ENCODE peak calls at places on chromosomes 11 and 22, in seven cellular contexts. One of them, this sample, is unnamed.

GRCh38 chr11:112316971-112317370 is 56.3 kb upstream of the PLET1 start:
- DNase-seq in GM13977: no peak
- DNase-seq in WERI-Rb-1: no peak
- DNase-seq in transverse colon: no peak
- DNase-seq in GM20000: no peak
- DNase-seq in osteoblast: no peak
- DNase-seq in WTC11: no peak
- DNase-seq in this sample: no peak

GRCh38 chr11:128687321-128687720 is 6.6 kb upstream of the FLI1 start:
- DNase-seq in GM13977: peak
- DNase-seq in WERI-Rb-1: no peak
- DNase-seq in transverse colon: peak
- DNase-seq in GM20000: peak
- DNase-seq in osteoblast: peak
- DNase-seq in WTC11: peak
- DNase-seq in this sample: peak

GRCh38 chr22:30650508-30651116 is 15.0 kb downstream of the SLC35E4 start:
- DNase-seq in GM13977: no peak
- DNase-seq in WERI-Rb-1: no peak
- DNase-seq in transverse colon: no peak
- DNase-seq in GM20000: no peak
- DNase-seq in osteoblast: no peak
- DNase-seq in WTC11: no peak
- DNase-seq in this sample: no peak

GRCh38 chr22:37983860-37984791 is at the start of gene SOX10:
- DNase-seq in GM13977: no peak
- DNase-seq in WERI-Rb-1: peak
- DNase-seq in transverse colon: no peak
- DNase-seq in GM20000: no peak
- DNase-seq in osteoblast: peak
- DNase-seq in WTC11: peak
- DNase-seq in this sample: no peak

GRCh38 chr11:2775083-2775625 is 75.4 kb upstream of the KCNQ1OT1 start:
- DNase-seq in GM13977: no peak
- DNase-seq in WERI-Rb-1: peak
- DNase-seq in transverse colon: no peak
- DNase-seq in GM20000: no peak
- DNase-seq in osteoblast: peak
- DNase-seq in WTC11: peak
- DNase-seq in this sample: no peak

GRCh38 chr11:109914809-109915653 is 178.2 kb upstream of the ZC3H12C start:
- DNase-seq in GM13977: no peak
- DNase-seq in WERI-Rb-1: no peak
- DNase-seq in transverse colon: no peak
- DNase-seq in GM20000: no peak
- DNase-seq in osteoblast: peak
- DNase-seq in WTC11: no peak
- DNase-seq in this sample: no peak

GRCh38 chr22:39257522-39258475 is 13.0 kb upstream of the PDGFB start:
- DNase-seq in GM13977: no peak
- DNase-seq in WERI-Rb-1: no peak
- DNase-seq in transverse colon: no peak
- DNase-seq in GM20000: no peak
- DNase-seq in osteoblast: no peak
- DNase-seq in WTC11: no peak
- DNase-seq in this sample: no peak

GRCh38 chr11:62678770-62679696 is at the start of gene UBXN1:
- DNase-seq in GM13977: peak
- DNase-seq in WERI-Rb-1: peak
- DNase-seq in transverse colon: peak
- DNase-seq in GM20000: peak
- DNase-seq in osteoblast: peak
- DNase-seq in WTC11: peak
- DNase-seq in this sample: peak

GRCh38 chr11:69490516-69490915 is 9.1 kb downstream of the LINC01488 start:
- DNase-seq in GM13977: no peak
- DNase-seq in WERI-Rb-1: no peak
- DNase-seq in transverse colon: no peak
- DNase-seq in GM20000: no peak
- DNase-seq in osteoblast: peak
- DNase-seq in WTC11: no peak
- DNase-seq in this sample: no peak

GRCh38 chr22:42757475-42757874 is 36.8 kb upstream of the A4GALT start:
- DNase-seq in GM13977: peak
- DNase-seq in WERI-Rb-1: no peak
- DNase-seq in transverse colon: no peak
- DNase-seq in GM20000: peak
- DNase-seq in osteoblast: no peak
- DNase-seq in WTC11: peak
- DNase-seq in this sample: no peak

GRCh38 chr11:102733232-102733875 is 8.6 kb upstream of the MMP8 start:
- DNase-seq in GM13977: peak
- DNase-seq in WERI-Rb-1: peak
- DNase-seq in transverse colon: peak
- DNase-seq in GM20000: peak
- DNase-seq in osteoblast: peak
- DNase-seq in WTC11: peak
- DNase-seq in this sample: peak

GRCh38 chr22:35866646-35867045 is 149.0 kb downstream of the APOL5 start:
- DNase-seq in GM13977: no peak
- DNase-seq in WERI-Rb-1: no peak
- DNase-seq in transverse colon: no peak
- DNase-seq in GM20000: no peak
- DNase-seq in osteoblast: no peak
- DNase-seq in WTC11: no peak
- DNase-seq in this sample: no peak

GRCh38 chr22:24583221-24583971 is 9.5 kb downstream of the LRRC75B start:
- DNase-seq in GM13977: no peak
- DNase-seq in WERI-Rb-1: no peak
- DNase-seq in transverse colon: peak
- DNase-seq in GM20000: no peak
- DNase-seq in osteoblast: peak
- DNase-seq in WTC11: no peak
- DNase-seq in this sample: no peak

GRCh38 chr11:72039108-72039850 is 40.6 kb downstream of the IL18BP start:
- DNase-seq in GM13977: no peak
- DNase-seq in WERI-Rb-1: no peak
- DNase-seq in transverse colon: peak
- DNase-seq in GM20000: no peak
- DNase-seq in osteoblast: no peak
- DNase-seq in WTC11: no peak
- DNase-seq in this sample: no peak

GRCh38 chr11:113974741-113975470 is at the start of gene HTR3A:
- DNase-seq in GM13977: no peak
- DNase-seq in WERI-Rb-1: peak
- DNase-seq in transverse colon: peak
- DNase-seq in GM20000: no peak
- DNase-seq in osteoblast: no peak
- DNase-seq in WTC11: peak
- DNase-seq in this sample: no peak

GRCh38 chr22:27022741-27023373 is 365.5 kb downstream of the MIAT start:
- DNase-seq in GM13977: no peak
- DNase-seq in WERI-Rb-1: no peak
- DNase-seq in transverse colon: no peak
- DNase-seq in GM20000: no peak
- DNase-seq in osteoblast: no peak
- DNase-seq in WTC11: no peak
- DNase-seq in this sample: no peak

DNA sequence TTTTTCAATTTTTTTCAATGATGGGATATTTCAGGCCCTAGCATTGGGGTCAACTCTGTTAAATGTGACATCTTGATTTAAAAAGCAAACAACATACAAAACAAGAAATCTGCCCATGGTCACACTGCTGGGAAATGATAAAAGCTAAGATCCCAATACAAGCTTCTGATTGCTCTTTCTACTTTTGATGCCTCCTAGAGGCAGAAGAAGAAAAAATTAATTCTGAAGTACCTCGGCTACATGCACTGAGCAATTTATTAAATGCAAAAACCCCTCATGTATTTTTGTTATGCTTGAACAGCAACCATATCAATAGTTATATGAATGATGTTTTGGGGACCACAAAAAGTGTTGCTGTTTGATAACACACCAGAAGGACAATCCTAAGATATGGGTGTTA is 342.1 kb upstream of the NARS2 start:
- DNase-seq in GM13977: no peak
- DNase-seq in WERI-Rb-1: no peak
- DNase-seq in transverse colon: no peak
- DNase-seq in GM20000: no peak
- DNase-seq in osteoblast: no peak
- DNase-seq in WTC11: no peak
- DNase-seq in this sample: no peak
- TF ChIP-seq CTCF in GM13977: no peak
- TF ChIP-seq CTCF in WERI-Rb-1: peak
- TF ChIP-seq CTCF in transverse colon: no peak
- TF ChIP-seq CTCF in GM20000: no peak
- TF ChIP-seq CTCF in osteoblast: peak
- TF ChIP-seq CTCF in WTC11: no peak
- TF ChIP-seq CTCF in this sample: no peak

GRCh38 chr22:28798810-28799124 is 1.6 kb downstream of the XBP1 start:
- DNase-seq in GM13977: no peak
- DNase-seq in WERI-Rb-1: no peak
- DNase-seq in transverse colon: no peak
- DNase-seq in GM20000: no peak
- DNase-seq in osteoblast: no peak
- DNase-seq in WTC11: no peak
- DNase-seq in this sample: no peak

GRCh38 chr22:28799834-28800307 is 498 bp downstream of the XBP1 start:
- DNase-seq in GM13977: no peak
- DNase-seq in WERI-Rb-1: peak
- DNase-seq in transverse colon: peak
- DNase-seq in GM20000: peak
- DNase-seq in osteoblast: peak
- DNase-seq in WTC11: peak
- DNase-seq in this sample: peak

GRCh38 chr22:28799125-28799833 is 1.1 kb downstream of the XBP1 start:
- DNase-seq in GM13977: peak
- DNase-seq in WERI-Rb-1: no peak
- DNase-seq in transverse colon: peak
- DNase-seq in GM20000: peak
- DNase-seq in osteoblast: peak
- DNase-seq in WTC11: no peak
- DNase-seq in this sample: peak

GRCh38 chr22:28801845-28802594 is 1.7 kb upstream of the XBP1 start:
- DNase-seq in GM13977: peak
- DNase-seq in WERI-Rb-1: no peak
- DNase-seq in transverse colon: peak
- DNase-seq in GM20000: peak
- DNase-seq in osteoblast: peak
- DNase-seq in WTC11: no peak
- DNase-seq in this sample: no peak

DNA sequence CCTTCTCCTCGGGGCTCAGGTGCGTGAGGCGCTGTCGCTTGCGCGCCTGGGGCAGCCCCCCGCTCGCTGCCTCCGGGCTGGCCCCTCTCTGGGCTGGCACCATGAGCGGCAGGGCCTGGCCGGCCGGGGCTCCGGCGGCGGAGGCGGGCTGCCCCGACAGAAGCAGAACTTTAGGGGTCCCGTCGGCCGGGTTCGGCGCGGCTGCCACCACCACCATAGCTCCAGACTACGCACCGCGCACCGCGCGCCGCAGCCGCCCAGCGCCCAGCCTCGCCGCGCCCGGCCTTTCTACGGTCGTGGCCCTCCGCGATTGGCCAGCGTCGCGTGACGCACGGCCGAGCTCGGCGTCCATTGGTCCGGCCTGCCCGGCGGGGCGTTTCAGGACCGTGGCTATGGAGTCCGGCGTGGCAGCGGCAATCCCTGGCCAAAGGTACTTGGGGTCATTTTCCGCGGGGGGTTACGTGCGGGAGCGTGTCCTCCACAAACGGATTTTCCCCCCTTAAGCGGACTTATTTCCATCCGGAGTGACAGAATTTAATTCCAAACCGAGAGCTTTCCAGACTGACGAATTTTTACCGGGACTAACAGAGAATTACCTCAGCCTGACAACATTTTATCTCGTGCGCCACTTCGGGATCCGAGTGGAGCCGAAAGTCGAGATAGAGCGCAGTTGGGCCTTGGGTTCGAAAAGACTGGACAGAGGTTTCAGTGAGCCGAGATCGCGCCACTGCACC is at the start of gene XBP1:
- DNase-seq in GM13977: peak
- DNase-seq in WERI-Rb-1: peak
- DNase-seq in transverse colon: peak
- DNase-seq in GM20000: peak
- DNase-seq in osteoblast: peak
- DNase-seq in WTC11: peak
- DNase-seq in this sample: peak
- TF ChIP-seq CTCF in GM13977: no peak
- TF ChIP-seq CTCF in WERI-Rb-1: no peak
- TF ChIP-seq CTCF in transverse colon: no peak
- TF ChIP-seq CTCF in GM20000: no peak
- TF ChIP-seq CTCF in osteoblast: no peak
- TF ChIP-seq CTCF in WTC11: no peak
- TF ChIP-seq CTCF in this sample: no peak

GRCh38 chr11:67261942-67262681 is 4.2 kb upstream of the GRK2 start:
- DNase-seq in GM13977: no peak
- DNase-seq in WERI-Rb-1: no peak
- DNase-seq in transverse colon: peak
- DNase-seq in GM20000: no peak
- DNase-seq in osteoblast: peak
- DNase-seq in WTC11: no peak
- DNase-seq in this sample: no peak

GRCh38 chr11:67262731-67263675 is 3.3 kb upstream of the GRK2 start:
- DNase-seq in GM13977: peak
- DNase-seq in WERI-Rb-1: peak
- DNase-seq in transverse colon: peak
- DNase-seq in GM20000: peak
- DNase-seq in osteoblast: peak
- DNase-seq in WTC11: peak
- DNase-seq in this sample: peak

GRCh38 chr11:67264260-67264659 is 2.0 kb upstream of the GRK2 start:
- DNase-seq in GM13977: no peak
- DNase-seq in WERI-Rb-1: no peak
- DNase-seq in transverse colon: no peak
- DNase-seq in GM20000: no peak
- DNase-seq in osteoblast: peak
- DNase-seq in WTC11: no peak
- DNase-seq in this sample: no peak

GRCh38 chr11:67260406-67260805 is 5.9 kb upstream of the GRK2 start:
- DNase-seq in GM13977: no peak
- DNase-seq in WERI-Rb-1: no peak
- DNase-seq in transverse colon: no peak
- DNase-seq in GM20000: no peak
- DNase-seq in osteoblast: peak
- DNase-seq in WTC11: no peak
- DNase-seq in this sample: no peak

DNA sequence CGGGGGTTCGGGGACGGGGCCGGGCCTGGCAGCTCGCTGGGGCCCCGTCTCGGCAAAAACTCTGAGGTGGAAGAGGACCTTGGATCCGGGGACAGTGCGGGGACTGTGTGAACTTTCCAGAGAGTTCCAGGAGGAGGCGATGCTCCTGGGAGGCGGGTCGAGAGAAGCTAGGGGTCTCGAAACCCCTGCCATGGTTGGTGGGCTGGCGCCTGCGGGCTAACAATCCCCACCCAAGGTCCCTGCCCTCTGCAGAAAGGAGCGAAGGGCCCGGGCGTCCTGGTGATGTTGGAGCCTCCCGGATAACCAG is 4.7 kb upstream of the GRK2 start:
- DNase-seq in GM13977: no peak
- DNase-seq in WERI-Rb-1: no peak
- DNase-seq in transverse colon: no peak
- DNase-seq in GM20000: no peak
- DNase-seq in osteoblast: no peak
- DNase-seq in WTC11: no peak
- DNase-seq in this sample: no peak
- TF ChIP-seq CTCF in GM13977: no peak
- TF ChIP-seq CTCF in WERI-Rb-1: peak
- TF ChIP-seq CTCF in transverse colon: no peak
- TF ChIP-seq CTCF in GM20000: no peak
- TF ChIP-seq CTCF in osteoblast: no peak
- TF ChIP-seq CTCF in WTC11: no peak
- TF ChIP-seq CTCF in this sample: no peak

GRCh38 chr11:30225642-30226041 is 5.2 kb upstream of the FSHB start:
- DNase-seq in GM13977: no peak
- DNase-seq in WERI-Rb-1: no peak
- DNase-seq in transverse colon: no peak
- DNase-seq in GM20000: no peak
- DNase-seq in osteoblast: no peak
- DNase-seq in WTC11: no peak
- DNase-seq in this sample: no peak
- TF ChIP-seq CTCF in GM13977: no peak
- TF ChIP-seq CTCF in WERI-Rb-1: peak
- TF ChIP-seq CTCF in transverse colon: no peak
- TF ChIP-seq CTCF in GM20000: no peak
- TF ChIP-seq CTCF in osteoblast: no peak
- TF ChIP-seq CTCF in WTC11: no peak
- TF ChIP-seq CTCF in this sample: no peak